ENCODE peak calls at places on chromosomes 6 and 20, in seven cellular contexts. I is uterus; N is activated CD4-positive, alpha-beta memory T cell treated with anti-CD3 and anti-CD28 coated beads, Interleukin-2, amount 10 ng/mL, durations not matched to agents 7 days and 5 days; G is WTC11; Q is ACHN; V is D341Med; A is endothelial cell of umbilical vein. D is an unnamed sample.

GRCh38 chr20:46040902-46041535 is 12.0 kb downstream of the SLC12A5 start:
- DNase-seq in I (no peak), Q (peak), G (peak), V (no peak), A (peak), N (peak), D (peak)

GRCh38 chr20:45407783-45408645 is at the start of gene DBNDD2:
- DNase-seq in A (no peak), N (no peak), V (no peak), G (no peak), Q (no peak), I (no peak), D (no peak)

GRCh38 chr6:120202878-120203277 is 853.3 kb upstream of the MAN1A1 start:
- DNase-seq in V (no peak), G (no peak), A (no peak), I (no peak), Q (no peak), N (no peak), D (no peak)

GRCh38 chr6:31657406-31658157 is 1.9 kb downstream of the APOM start:
- DNase-seq in I (no peak), N (peak), Q (no peak), A (no peak), G (no peak), V (no peak), D (no peak)

GRCh38 chr6:15441215-15441868 is 195.5 kb downstream of the JARID2 start:
- DNase-seq in Q (peak), I (peak), N (peak), A (peak), V (peak), G (peak), D (peak)

GRCh38 chr6:107491059-107491609 is 1.2 kb downstream of the SOBP start:
- DNase-seq in N (no peak), V (peak), Q (no peak), G (peak), I (peak), A (peak), D (peak)

GRCh38 chr6:41675176-41675767 is 37.0 kb downstream of the MDFI start:
- DNase-seq in I (no peak), G (no peak), Q (no peak), N (no peak), V (no peak), A (no peak), D (no peak)

GRCh38 chr6:32967151-32968091 is 973 bp upstream of the BRD2 start:
- DNase-seq in N (peak), Q (peak), G (peak), V (no peak), A (peak), I (no peak), D (peak)

GRCh38 chr6:98657764-98658163 is 176.6 kb upstream of the POU3F2 start:
- DNase-seq in I (no peak), N (peak), V (no peak), G (peak), Q (peak), A (peak), D (peak)

D was measured in dermis blood vessel endothelial cell.